ENCODE peak calls at places on chromosomes 7 and 10, in nine cellular contexts. P, U, J, H, F, V, X, L and S are unnamed samples. For H3K4me1, the result is how much of the 10 kb centered on the place peaks cover.

GRCh38 chr7:36923831-36924555 is 199.7 kb upstream of the AOAH start:
- DNase-seq in H (no peak), F (no peak), U (no peak), P (no peak), V (no peak), J (no peak), L (no peak), X (no peak), S (peak)

GRCh38 chr10:4034907-4035581 is 250.0 kb upstream of the KLF6 start:
- DNase-seq in V (no peak), F (no peak), X (no peak), J (no peak), L (no peak), P (no peak), H (no peak), U (no peak), S (peak)

GRCh38 chr10:5666324-5667220 is at the start of gene ASB13:
- DNase-seq in X (peak), H (peak), P (peak), F (peak), L (no peak), V (peak), U (no peak), J (peak), S (peak)

GRCh38 chr10:107583974-107584373 is 419.5 kb upstream of the SORCS1 start:
- DNase-seq in U (no peak), H (no peak), J (no peak), X (no peak), P (no peak), F (no peak), V (no peak), L (no peak), S (no peak)

GRCh38 chr10:97873569-97873968 is 23.9 kb downstream of the GOLGA7B start:
- DNase-seq in F (no peak), U (no peak), X (no peak), V (no peak), L (no peak), H (no peak), J (no peak), P (no peak), S (no peak)

GRCh38 chr10:91350651-91351081 is 59.5 kb upstream of the HECTD2 start:
- DNase-seq in F (no peak), H (no peak), L (no peak), U (no peak), X (no peak), J (no peak), P (no peak), V (no peak), S (no peak)

GRCh38 chr7:38020134-38020533 is 99.7 kb downstream of the EPDR1 start:
- DNase-seq in J (no peak), P (no peak), H (peak), V (no peak), L (no peak), U (no peak), X (no peak), F (peak), S (no peak)

GRCh38 chr10:133258066-133258817 is 18.4 kb downstream of the ADAM8 start:
- DNase-seq in F (no peak), X (peak), H (peak), U (no peak), V (no peak), L (no peak), J (no peak), P (no peak), S (peak)

GRCh38 chr7:101861223-101861775 is 43.9 kb downstream of the CUX1 start:
- DNase-seq in V (no peak), P (no peak), U (no peak), L (no peak), F (no peak), J (no peak), X (no peak), H (no peak), S (no peak)

GRCh38 chr7:101859411-101860106 is 42.1 kb downstream of the CUX1 start:
- DNase-seq in V (no peak), U (no peak), P (no peak), F (no peak), L (no peak), X (no peak), H (no peak), J (no peak), S (no peak)

GRCh38 chr7:101862280-101863220 is 45.1 kb downstream of the CUX1 start:
- DNase-seq in V (no peak), P (no peak), X (no peak), L (no peak), F (peak), U (no peak), H (no peak), J (no peak), S (no peak)

GRCh38 chr7:101858437-101859385 is 41.3 kb downstream of the CUX1 start:
- DNase-seq in P (no peak), U (no peak), X (no peak), H (no peak), J (no peak), V (no peak), L (no peak), F (no peak), S (no peak)

DNA sequence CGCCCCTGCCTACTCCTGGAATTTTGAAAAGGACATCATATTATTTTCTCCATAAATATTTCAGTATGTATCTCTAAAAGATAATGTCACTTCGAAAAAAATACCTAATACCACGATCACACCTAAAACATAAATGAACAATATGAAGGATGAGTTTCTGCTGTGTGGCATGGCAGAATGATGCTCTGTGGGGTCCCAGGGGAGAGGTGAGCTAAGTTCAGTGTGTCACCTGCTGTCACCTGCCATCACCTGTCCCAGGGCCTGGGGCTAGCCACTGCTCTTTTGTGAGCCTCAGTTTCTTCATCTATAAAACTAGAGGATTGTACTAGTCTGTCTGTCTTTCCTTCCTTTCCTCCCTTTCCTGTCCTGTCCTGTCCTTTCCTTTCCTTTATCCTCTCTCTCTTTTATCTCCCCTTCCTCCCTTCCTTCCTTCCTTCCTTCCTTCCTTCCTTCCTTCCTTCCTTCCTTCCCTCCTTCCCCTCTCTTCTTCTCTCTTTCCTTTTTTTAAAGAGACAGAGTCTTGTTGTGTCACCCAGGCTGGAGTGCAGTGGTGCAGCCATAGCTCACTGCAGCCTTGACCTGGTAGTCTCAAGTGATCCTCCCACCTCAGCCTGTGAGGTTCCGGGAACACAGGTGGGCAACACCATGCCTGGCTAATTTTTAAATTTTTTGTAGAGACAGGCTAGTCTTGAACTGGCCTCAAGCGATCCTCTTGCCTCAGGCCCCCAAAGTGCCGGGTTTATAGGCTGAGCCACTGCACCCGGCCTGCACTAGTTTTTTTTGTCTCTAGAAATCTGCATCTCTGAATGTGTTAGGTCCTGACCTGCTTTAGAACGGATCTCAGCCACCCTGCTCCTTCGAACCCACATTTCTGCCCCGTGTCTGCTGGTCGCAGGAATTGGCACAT is 43.1 kb downstream of the CUX1 start:
- DNase-seq in V (no peak), X (no peak), L (no peak), F (no peak), P (no peak), U (no peak), H (no peak), J (no peak), S (no peak)
- TF ChIP-seq CTCF in V (no peak), X (no peak), L (no peak), F (no peak), P (no peak), U (no peak), H (no peak), J (no peak), S (no peak)

GRCh38 chr10:60290558-60290957 is 99.1 kb downstream of the ANK3 start:
- DNase-seq in L (no peak), J (no peak), U (no peak), X (no peak), F (no peak), H (no peak), P (no peak), V (no peak), S (no peak)

GRCh38 chr10:60286436-60287023 is 103.1 kb downstream of the ANK3 start:
- DNase-seq in H (no peak), L (no peak), J (no peak), V (no peak), F (no peak), X (no peak), U (no peak), P (no peak), S (no peak)

GRCh38 chr10:60291354-60291930 is 98.2 kb downstream of the ANK3 start:
- DNase-seq in J (no peak), V (no peak), L (no peak), X (no peak), P (no peak), U (no peak), F (no peak), H (no peak), S (no peak)

GRCh38 chr10:60289800-60290199 is 99.9 kb downstream of the ANK3 start:
- DNase-seq in X (no peak), J (no peak), F (no peak), P (no peak), U (no peak), H (no peak), V (no peak), L (no peak), S (no peak)

GRCh38 chr10:60288291-60288690 is 101.4 kb downstream of the ANK3 start:
- DNase-seq in H (no peak), F (no peak), V (no peak), U (no peak), J (no peak), L (no peak), X (no peak), P (no peak), S (no peak)
- H3K4me1 ChIP-seq in H (under half), F (under half), V (under half), U (under half), J (under half), L (under half), X (under half), P (under half), S (under half)

DNA sequence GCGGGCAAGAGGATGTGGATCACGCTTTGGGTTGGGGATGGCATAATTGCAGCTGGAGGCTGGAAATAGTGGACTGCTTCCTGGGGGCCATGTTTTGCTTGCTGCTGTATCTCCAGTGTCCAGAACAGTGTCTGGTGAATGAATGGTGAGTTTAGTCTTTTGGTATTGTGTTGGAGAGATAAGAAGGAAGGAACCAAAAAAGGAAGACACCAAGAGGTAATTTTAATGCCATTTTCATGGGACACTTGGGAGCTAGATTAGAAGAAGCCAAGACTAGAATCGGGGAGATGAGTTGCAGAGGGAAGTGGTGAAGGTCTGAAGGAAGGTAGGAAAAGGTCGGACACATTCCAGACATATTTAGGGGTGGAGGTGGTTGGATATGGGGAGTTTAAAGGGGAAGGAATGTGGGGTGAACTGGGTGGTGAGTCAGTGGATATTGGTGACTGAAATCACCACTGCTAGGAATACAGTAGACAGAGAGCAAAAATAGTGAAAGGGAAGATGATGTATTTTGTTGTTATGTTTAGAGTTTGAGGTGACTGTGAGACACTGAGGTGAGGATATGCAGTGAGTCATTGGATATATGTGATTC is 76.7 kb downstream of the CCNY start:
- DNase-seq in X (no peak), J (no peak), P (no peak), U (no peak), L (no peak), V (no peak), H (peak), F (no peak), S (no peak)
- H3K27ac ChIP-seq in X (no peak), J (no peak), P (no peak), U (no peak), L (no peak), V (no peak), H (no peak), F (peak), S (no peak)

GRCh38 chr10:117543245-117543998 is 876 bp downstream of the EMX2 start:
- DNase-seq in L (no peak), H (no peak), X (no peak), V (no peak), U (no peak), P (peak), J (no peak), F (peak), S (no peak)
- TF ChIP-seq CTCF in L (peak), H (no peak), X (peak), V (no peak), U (no peak), P (peak), J (no peak), F (no peak), S (no peak)